ENCODE peak calls at places on chromosomes 7 and 10, in five cellular contexts. H, Q, V, A and G are unnamed samples.

GRCh38 chr7:85719981-85720963 is 533.4 kb upstream of the SEMA3D start:
- DNase-seq in V (no peak), H (no peak), A (no peak), Q (no peak), G (no peak)

GRCh38 chr7:135620980-135621850 is 41.1 kb upstream of the STMP1 start:
- DNase-seq in H (peak; percentile 39), Q (peak; percentile 66), V (peak; percentile 74), A (no peak), G (no peak)

GRCh38 chr10:65843203-65843602 is 1082.6 kb upstream of the LRRTM3 start:
- DNase-seq in H (no peak), V (no peak), A (no peak), Q (no peak), G (no peak)

GRCh38 chr10:87927091-87927490 is 63.7 kb downstream of the PTEN start:
- DNase-seq in V (no peak), Q (no peak), H (no peak), A (no peak), G (no peak)

GRCh38 chr10:88962336-88962735 is 9.8 kb upstream of the ACTA2 start:
- DNase-seq in V (no peak), A (no peak), Q (no peak), H (no peak), G (no peak)

GRCh38 chr7:28239823-28240204 is 59.2 kb upstream of the JAZF1 start:
- DNase-seq in H (no peak), Q (no peak), A (no peak), V (no peak), G (no peak)

GRCh38 chr7:25968205-25968993 is 183.6 kb upstream of the NFE2L3 start:
- DNase-seq in V (no peak), Q (no peak), A (peak; percentile 98), H (no peak), G (no peak)

GRCh38 chr10:114982989-114983388 is 45.0 kb downstream of the TRUB1 start:
- DNase-seq in H (no peak), A (no peak), V (no peak), Q (no peak), G (no peak)

GRCh38 chr7:66725843-66726242 is 14.7 kb upstream of the RABGEF1 start:
- DNase-seq in Q (no peak), H (no peak), A (no peak), V (no peak), G (no peak)

GRCh38 chr10:97038688-97039087 is 147.1 kb downstream of the SLIT1 start:
- DNase-seq in H (no peak), A (no peak), Q (no peak), V (no peak), G (no peak)

GRCh38 chr10:112904000-112904399 is 46.0 kb upstream of the TCF7L2 start:
- DNase-seq in Q (no peak), V (peak; percentile 35), A (no peak), H (no peak), G (no peak)

GRCh38 chr7:149014309-149014708 is 14.0 kb downstream of the PDIA4 start:
- DNase-seq in Q (no peak), A (no peak), H (no peak), V (no peak), G (no peak)

GRCh38 chr10:60662917-60663614 is 115.2 kb upstream of the CDK1 start:
- DNase-seq in A (no peak), V (no peak), Q (no peak), H (no peak), G (no peak)

GRCh38 chr7:106626376-106627293 is 34.3 kb downstream of the CCDC71L start:
- DNase-seq in H (no peak), Q (no peak), A (no peak), V (no peak), G (no peak)

GRCh38 chr7:17075601-17076000 is 193.8 kb upstream of the AGR3 start:
- DNase-seq in V (no peak), Q (no peak), A (no peak), H (no peak), G (no peak)
- TF ChIP-seq CHD2 in V (no peak), Q (no peak), A (no peak), H (no peak), G (no peak)

GRCh38 chr10:25492680-25493079 is 317.9 kb downstream of the GPR158 start:
- DNase-seq in V (no peak), A (no peak), Q (no peak), H (no peak), G (no peak)

GRCh38 chr10:25493122-25493893 is 318.5 kb downstream of the GPR158 start:
- DNase-seq in A (no peak), V (no peak), H (peak; percentile 67), Q (peak; percentile 22), G (no peak)

GRCh38 chr10:25487266-25487665 is 312.5 kb downstream of the GPR158 start:
- DNase-seq in V (no peak), A (no peak), Q (no peak), H (peak; percentile 20), G (no peak)

GRCh38 chr10:25497281-25497680 is 322.5 kb downstream of the GPR158 start:
- DNase-seq in Q (no peak), V (no peak), H (no peak), A (no peak), G (no peak)

GRCh38 chr10:25492040-25492439 is 317.2 kb downstream of the GPR158 start:
- DNase-seq in V (no peak), H (no peak), A (no peak), Q (no peak), G (no peak)
- H3K9ac ChIP-seq in V (no peak overlapping the region), H (peak overlapping the region; percentile 35), A (no peak overlapping the region), Q (no peak overlapping the region), G (no peak overlapping the region)

GRCh38 chr7:79806161-79806734 is 328.4 kb upstream of the GNAI1 start:
- DNase-seq in V (peak; percentile 6), A (no peak), Q (no peak), H (no peak), G (no peak)

GRCh38 chr7:79810945-79811344 is 323.7 kb upstream of the GNAI1 start:
- DNase-seq in V (no peak), H (no peak), Q (no peak), A (no peak), G (no peak)
- TF ChIP-seq USF2 in V (no peak), H (no peak), Q (no peak), A (no peak), G (no peak)

DNA sequence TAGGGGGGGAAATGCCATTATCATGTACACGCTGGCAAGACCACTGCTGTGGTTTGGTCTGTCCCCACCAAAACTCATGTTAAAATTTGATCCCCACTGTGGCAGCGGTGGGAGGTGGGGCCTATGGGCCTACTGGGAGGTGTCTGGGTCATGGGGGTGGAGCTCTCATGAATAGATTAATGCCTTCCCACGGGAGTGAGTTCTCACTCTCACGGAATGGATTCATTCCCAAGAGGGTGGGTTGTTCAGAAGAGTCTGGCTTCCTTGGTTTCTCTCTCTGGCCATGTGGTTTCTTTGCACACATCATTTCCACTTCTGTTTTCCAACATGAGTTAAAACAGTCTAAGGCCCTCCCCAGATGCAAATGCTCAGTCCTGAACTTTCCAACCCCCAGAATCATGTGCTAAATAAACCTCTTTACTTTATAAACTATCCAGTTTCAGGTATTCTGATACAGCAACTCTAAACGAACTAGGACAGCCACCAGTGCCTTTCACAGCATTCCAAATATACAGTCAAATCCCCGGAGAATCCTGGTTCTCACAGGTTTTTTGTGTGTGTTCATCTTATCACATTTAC is 44.3 kb downstream of the SMURF1 start:
- DNase-seq in A (no peak), H (no peak), V (peak; percentile 50), Q (no peak), G (no peak)
- TF ChIP-seq CHD2 in A (no peak), H (no peak), V (no peak), Q (no peak), G (no peak)

GRCh38 chr7:130298927-130299326 is 6.0 kb downstream of the CPA4 start:
- DNase-seq in H (no peak), V (no peak), A (no peak), Q (no peak), G (no peak)
- H3K9ac ChIP-seq in H (no peak overlapping the region), V (no peak overlapping the region), A (no peak overlapping the region), Q (no peak overlapping the region), G (no peak overlapping the region)

GRCh38 chr7:117830422-117830954 is 42.8 kb downstream of the CTTNBP2 start:
- DNase-seq in A (no peak), H (no peak), Q (no peak), V (no peak), G (no peak)
- TF ChIP-seq USF2 in A (no peak), H (no peak), Q (no peak), V (no peak), G (no peak)

GRCh38 chr10:132542819-132543218 is 5.2 kb downstream of the INPP5A start:
- DNase-seq in H (no peak), V (no peak), A (no peak), Q (no peak), G (no peak)
- TF ChIP-seq CHD2 in H (no peak), V (no peak), A (no peak), Q (no peak), G (no peak)

DNA sequence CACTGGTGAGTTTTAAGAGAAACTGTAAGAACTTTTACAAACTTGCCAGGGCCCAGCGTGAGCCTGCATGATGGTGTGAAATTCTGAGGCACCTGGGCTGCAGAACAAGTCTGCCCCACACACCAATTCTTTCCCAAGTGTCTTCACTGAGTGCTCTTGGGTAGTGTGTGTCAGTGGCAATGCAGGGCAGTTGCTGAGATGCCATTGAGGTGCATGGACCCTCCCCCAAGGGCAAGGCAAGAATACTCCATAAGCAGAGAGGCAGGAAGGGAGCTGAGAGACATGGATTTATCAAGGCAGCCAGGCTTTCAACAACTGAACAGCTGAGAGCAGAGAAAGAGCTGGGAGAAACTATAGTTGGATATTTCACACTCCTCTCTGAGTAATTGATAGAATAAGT is 801.2 kb downstream of the GRID1 start:
- DNase-seq in Q (no peak), H (no peak), V (no peak), A (no peak), G (no peak)
- H3K9ac ChIP-seq in Q (no peak overlapping the region), H (no peak overlapping the region), V (no peak overlapping the region), A (no peak overlapping the region), G (no peak overlapping the region)